ENCODE peak calls at places on chromosome 6, in seven cellular contexts. O is neuronal stem cell, Q is RWPE2, R is tibial artery, W is brain microvascular endothelial cell, A is left ventricle myocardium inferior, Y is upper lobe of right lung. X is an unnamed sample. For H3K27me3, the result is how much of the 10 kb centered on the place peaks cover.

GRCh38 chr6:100446922-100447899 is 17.5 kb downstream of the SIM1 start:
- DNase-seq in Y (no peak), Q (no peak), R (no peak), A (no peak), W (no peak), O (peak), X (no peak)

GRCh38 chr6:7532232-7532631 is 9.2 kb upstream of the DSP start:
- DNase-seq in R (no peak), Y (peak), W (no peak), Q (no peak), A (no peak), O (no peak), X (no peak)

GRCh38 chr6:134389658-134390057 is 71.7 kb upstream of the SGK1 start:
- DNase-seq in R (no peak), O (no peak), Q (no peak), Y (no peak), W (no peak), A (no peak), X (no peak)

GRCh38 chr6:90311569-90311968 is 14.9 kb upstream of the BACH2 start:
- DNase-seq in R (no peak), Q (no peak), O (no peak), W (no peak), A (no peak), Y (no peak), X (no peak)

GRCh38 chr6:6405997-6406699 is 85.7 kb upstream of the F13A1 start:
- DNase-seq in W (no peak), O (no peak), Y (no peak), Q (no peak), A (no peak), R (no peak), X (no peak)

GRCh38 chr6:163391983-163392382 is 22.5 kb upstream of the QKI start:
- DNase-seq in W (no peak), O (no peak), Q (no peak), A (no peak), R (no peak), Y (no peak), X (no peak)

GRCh38 chr6:109347779-109348178 is 34.5 kb downstream of the CD164 start:
- DNase-seq in A (no peak), O (no peak), Q (no peak), Y (no peak), W (no peak), R (no peak), X (no peak)

GRCh38 chr6:19836799-19837510 is at the start of gene ID4:
- DNase-seq in W (peak), Y (peak), Q (no peak), R (peak), A (peak), O (peak), X (no peak)

GRCh38 chr6:158999669-159000403 is at the start of gene RSPH3:
- DNase-seq in W (peak), O (peak), R (peak), Y (peak), A (peak), Q (peak), X (peak)

GRCh38 chr6:101402618-101403002 is 9.1 kb downstream of the GRIK2 start:
- DNase-seq in A (no peak), Y (peak), Q (no peak), R (no peak), W (no peak), O (peak), X (no peak)

GRCh38 chr6:18439581-18439980 is 52.4 kb downstream of the RNF144B start:
- DNase-seq in Q (no peak), A (no peak), Y (no peak), R (no peak), W (no peak), O (no peak), X (no peak)

GRCh38 chr6:156395276-156395675 is 381.9 kb upstream of the ARID1B start:
- DNase-seq in Q (no peak), W (no peak), A (no peak), R (no peak), Y (no peak), O (no peak), X (peak)

GRCh38 chr6:64683682-64684081 is 1023.3 kb downstream of the EYS start:
- DNase-seq in O (peak), R (no peak), A (no peak), Y (no peak), W (peak), Q (no peak), X (no peak)

GRCh38 chr6:109009761-109010612 is 84.7 kb downstream of the SESN1 start:
- DNase-seq in O (no peak), A (no peak), Q (no peak), W (no peak), R (no peak), Y (no peak), X (no peak)

GRCh38 chr6:87637106-87637505 is 47.2 kb downstream of the ORC3 start:
- DNase-seq in A (no peak), O (no peak), W (no peak), R (no peak), Y (no peak), Q (no peak), X (no peak)

GRCh38 chr6:25359191-25359861 is 80.2 kb downstream of the CARMIL1 start:
- DNase-seq in Y (no peak), O (peak), R (peak), A (peak), Q (no peak), W (peak), X (no peak)

GRCh38 chr6:113103618-113104390 is 753.3 kb upstream of the MARCKS start:
- DNase-seq in R (no peak), Y (no peak), Q (no peak), A (no peak), O (no peak), W (peak), X (no peak)

GRCh38 chr6:169568314-169569087 is 133.3 kb downstream of the WDR27 start:
- DNase-seq in W (no peak), R (no peak), Q (no peak), O (no peak), Y (no peak), A (no peak), X (no peak)

GRCh38 chr6:124964764-124965105 is 2.5 kb downstream of the RNF217 start:
- DNase-seq in Y (no peak), Q (no peak), A (no peak), O (no peak), R (no peak), W (no peak), X (no peak)

GRCh38 chr6:140979642-140980091 is 1153.1 kb upstream of the GJE1 start:
- DNase-seq in O (no peak), A (no peak), R (peak), Y (no peak), W (peak), Q (no peak), X (no peak)

GRCh38 chr6:85712346-85712745 is 69.7 kb upstream of the SYNCRIP start:
- DNase-seq in W (no peak), Y (no peak), Q (no peak), O (no peak), R (no peak), A (no peak), X (no peak)

GRCh38 chr6:56526860-56527544 is 115.7 kb downstream of the DST start:
- DNase-seq in R (no peak), A (no peak), Y (no peak), W (peak), O (no peak), Q (no peak), X (no peak)

GRCh38 chr6:130293800-130294199 is 71.0 kb upstream of the SAMD3 start:
- DNase-seq in Q (no peak), R (no peak), Y (no peak), W (peak), A (no peak), O (peak), X (no peak)

GRCh38 chr6:85360794-85361642 is 88.9 kb upstream of the NT5E start:
- DNase-seq in A (no peak), W (peak), Y (no peak), O (no peak), R (peak), Q (peak), X (no peak)

GRCh38 chr6:8814440-8815000 is 379.2 kb upstream of the SLC35B3 start:
- DNase-seq in O (no peak), A (no peak), Q (no peak), R (no peak), Y (no peak), W (no peak), X (no peak)

GRCh38 chr6:96943535-96943934 is 19.0 kb downstream of the KLHL32 start:
- DNase-seq in A (no peak), W (no peak), Q (no peak), R (no peak), O (no peak), Y (no peak), X (no peak)

DNA sequence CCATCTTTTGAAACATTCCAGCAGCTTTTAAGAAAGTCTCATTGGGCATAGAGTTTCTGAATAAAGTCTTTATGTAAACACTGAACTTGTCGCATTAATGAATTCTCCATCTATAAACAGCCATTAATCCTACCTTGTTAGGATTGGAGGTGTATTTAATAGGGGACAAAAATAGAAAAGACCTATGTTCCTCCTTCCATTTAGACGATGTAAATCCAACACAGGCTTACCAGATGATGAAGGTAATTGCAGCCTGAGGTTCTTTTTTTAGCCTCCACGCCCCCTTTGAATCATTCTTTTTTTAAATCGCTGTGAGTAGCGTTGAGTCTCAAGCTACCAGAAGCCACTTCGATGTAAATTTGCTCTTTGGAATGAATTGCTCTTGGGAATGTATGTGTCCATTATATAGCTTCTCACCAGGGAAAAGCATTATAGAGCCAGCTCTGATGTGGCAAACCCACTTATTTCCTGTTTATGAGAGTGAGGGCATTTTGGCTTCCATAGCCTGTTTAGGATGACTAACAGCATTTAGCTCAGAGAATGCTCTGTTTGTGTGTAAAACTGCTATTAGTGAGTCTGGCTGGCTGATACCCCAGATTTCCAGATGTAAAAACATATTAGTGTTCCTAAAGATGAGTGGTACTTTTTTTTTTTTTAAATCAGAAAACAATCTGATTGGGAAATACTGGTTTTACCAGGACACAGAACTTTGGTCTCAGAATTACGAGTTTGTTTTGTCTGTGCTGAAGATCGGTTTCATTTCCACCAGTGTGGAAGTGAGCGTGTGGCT is 74.9 kb upstream of the CLDN20 start:
- DNase-seq in Y (no peak), R (no peak), W (peak), Q (no peak), A (no peak), O (no peak), X (no peak)
- H3K4me3 ChIP-seq in Y (no peak), R (peak), W (no peak), Q (no peak), A (no peak), O (no peak), X (peak)

GRCh38 chr6:33744895-33745546 is 1.7 kb downstream of the IP6K3 start:
- DNase-seq in A (no peak), O (no peak), Y (no peak), W (no peak), R (no peak), Q (no peak), X (no peak)
- H3K27ac ChIP-seq in A (peak), O (peak), Y (peak), W (no peak), R (peak), Q (peak), X (no peak)

GRCh38 chr6:30463242-30463641 is 26.1 kb upstream of the HLA-E start:
- DNase-seq in O (no peak), W (no peak), A (no peak), Q (no peak), R (no peak), Y (no peak), X (no peak)
- H3K27me3 ChIP-seq in O (half or more), W (half or more), A (half or more), Q (half or more), R (under half), Y (half or more), X (half or more)

GRCh38 chr6:144305985-144306384 is 20.9 kb downstream of the UTRN start:
- DNase-seq in A (no peak), W (peak), Y (no peak), Q (no peak), R (no peak), O (no peak), X (no peak)
- H3K4me3 ChIP-seq in A (no peak), W (no peak), Y (no peak), Q (no peak), R (no peak), O (no peak), X (peak)

GRCh38 chr6:122207794-122208193 is 191.7 kb upstream of the HSF2 start:
- DNase-seq in R (no peak), A (no peak), O (no peak), W (no peak), Y (no peak), Q (no peak), X (no peak)
- H3K27ac ChIP-seq in R (no peak), A (no peak), O (no peak), W (no peak), Y (no peak), Q (no peak), X (no peak)

GRCh38 chr6:44272529-44272928 is 2.3 kb downstream of the TMEM151B start:
- DNase-seq in R (no peak), Y (no peak), W (no peak), A (no peak), Q (no peak), O (no peak), X (no peak)
- H3K27me3 ChIP-seq in R (under half), Y (half or more), W (half or more), A (half or more), Q (under half), O (under half), X (under half)

GRCh38 chr6:34514593-34515472 is 41.3 kb downstream of the SPDEF start:
- DNase-seq in A (peak), Q (peak), R (no peak), O (peak), Y (peak), W (peak), X (no peak)
- H3K4me3 ChIP-seq in A (no peak), Q (no peak), R (no peak), O (peak), Y (no peak), W (no peak), X (no peak)

DNA sequence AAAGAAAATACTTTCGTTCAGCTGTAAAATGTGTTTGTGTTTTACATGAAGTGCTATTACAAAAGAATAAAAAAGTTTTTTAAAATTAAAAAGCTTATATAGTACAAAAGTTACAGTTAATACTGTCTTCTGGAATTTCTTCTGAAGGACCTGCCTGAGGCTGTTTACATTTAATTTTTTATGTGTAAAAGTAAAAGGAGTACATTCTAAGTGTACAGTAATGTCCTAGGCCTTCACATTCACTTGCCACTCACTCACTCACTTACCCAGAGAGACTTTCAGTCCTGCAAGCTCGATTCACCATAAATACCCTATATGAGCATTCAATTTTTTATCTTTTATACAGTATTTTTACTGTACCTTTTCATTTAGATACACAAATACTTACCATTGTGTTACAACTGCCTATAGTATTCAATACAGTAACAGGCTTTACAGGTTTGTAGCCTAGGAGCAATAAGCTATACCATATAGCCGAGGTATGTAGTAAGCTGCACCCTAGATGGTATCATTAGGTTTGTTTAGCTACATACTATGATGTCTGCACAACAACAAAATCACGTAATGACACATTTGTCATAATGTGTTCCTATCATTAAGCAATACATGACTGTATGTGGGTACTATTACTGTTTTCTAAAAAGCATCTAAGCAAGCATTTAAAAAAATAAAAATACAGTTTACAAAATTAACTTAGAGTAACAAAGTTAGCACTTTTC is 33.0 kb downstream of the RNF146 start:
- DNase-seq in W (no peak), Q (no peak), O (no peak), Y (no peak), R (no peak), A (no peak), X (no peak)
- H3K27ac ChIP-seq in W (peak), Q (no peak), O (no peak), Y (no peak), R (no peak), A (no peak), X (no peak)

DNA sequence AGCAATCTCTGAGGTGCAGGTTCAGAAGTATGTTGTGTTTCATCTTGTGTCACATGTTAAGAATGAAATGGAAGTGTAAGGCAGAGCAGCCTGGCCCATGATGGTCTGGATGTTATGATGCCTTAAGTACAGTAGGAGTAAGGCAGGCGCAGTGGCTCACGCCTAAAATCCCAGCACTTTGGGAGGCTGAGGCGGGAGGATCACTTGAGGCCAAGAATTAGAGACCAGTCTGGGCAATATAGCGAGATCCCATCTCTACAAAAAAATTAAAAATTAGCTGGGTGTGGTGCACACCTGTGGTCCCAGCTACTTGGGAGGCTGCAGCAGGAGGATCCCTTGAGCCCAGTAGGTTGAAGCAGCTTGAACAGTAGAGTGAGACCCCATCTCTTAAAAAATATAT is 124.1 kb downstream of the SOBP start:
- DNase-seq in Y (no peak), O (no peak), Q (no peak), W (no peak), R (no peak), A (no peak), X (no peak)
- H3K27me3 ChIP-seq in Y (under half), O (under half), Q (under half), W (under half), R (under half), A (under half), X (under half)

GRCh38 chr6:114343782-114344144 is 940 bp upstream of the HS3ST5 start:
- DNase-seq in Y (no peak), R (no peak), W (no peak), Q (no peak), O (no peak), A (no peak), X (no peak)
- H3K4me3 ChIP-seq in Y (no peak), R (peak), W (peak), Q (no peak), O (peak), A (peak), X (no peak)

X was measured in CD4-positive, CD25-positive, alpha-beta regulatory T cell.